ENCODE peak calls at places on chromosome 4, in ten cellular contexts. One of them, this sample, is unnamed. For H3K27me3, the result is how much of the 10 kb centered on the place peaks cover.

GRCh38 chr4:54056360-54056759 is 8.0 kb downstream of the CHIC2 start:
- DNase-seq in heart left ventricle: no peak
- DNase-seq in brain microvascular endothelial cell: no peak
- DNase-seq in IMR-90: no peak
- DNase-seq in dorsolateral prefrontal cortex: no peak
- DNase-seq in MM.1S: no peak
- DNase-seq in sigmoid colon: no peak
- DNase-seq in stomach: no peak
- DNase-seq in GM23248: no peak
- DNase-seq in effector memory CD4-positive, alpha-beta T cell: no peak
- DNase-seq in this sample: no peak

GRCh38 chr4:95250544-95251137 is 298.1 kb downstream of the UNC5C start:
- DNase-seq in heart left ventricle: no peak
- DNase-seq in brain microvascular endothelial cell: no peak
- DNase-seq in IMR-90: no peak
- DNase-seq in dorsolateral prefrontal cortex: no peak
- DNase-seq in MM.1S: no peak
- DNase-seq in sigmoid colon: no peak
- DNase-seq in stomach: no peak
- DNase-seq in GM23248: no peak
- DNase-seq in effector memory CD4-positive, alpha-beta T cell: no peak
- DNase-seq in this sample: no peak

GRCh38 chr4:12545845-12546244 is 938.3 kb downstream of the RAB28 start:
- DNase-seq in heart left ventricle: no peak
- DNase-seq in brain microvascular endothelial cell: no peak
- DNase-seq in IMR-90: no peak
- DNase-seq in dorsolateral prefrontal cortex: no peak
- DNase-seq in MM.1S: no peak
- DNase-seq in sigmoid colon: no peak
- DNase-seq in stomach: no peak
- DNase-seq in GM23248: no peak
- DNase-seq in effector memory CD4-positive, alpha-beta T cell: no peak
- DNase-seq in this sample: no peak

GRCh38 chr4:146132445-146132844 is 43.1 kb upstream of the LSM6 start:
- DNase-seq in heart left ventricle: no peak
- DNase-seq in brain microvascular endothelial cell: no peak
- DNase-seq in IMR-90: no peak
- DNase-seq in dorsolateral prefrontal cortex: no peak
- DNase-seq in MM.1S: peak
- DNase-seq in sigmoid colon: no peak
- DNase-seq in stomach: no peak
- DNase-seq in GM23248: peak
- DNase-seq in effector memory CD4-positive, alpha-beta T cell: no peak
- DNase-seq in this sample: no peak

GRCh38 chr4:146643812-146644401 is 5.2 kb downstream of the POU4F2 start:
- DNase-seq in heart left ventricle: no peak
- DNase-seq in brain microvascular endothelial cell: no peak
- DNase-seq in IMR-90: peak
- DNase-seq in dorsolateral prefrontal cortex: no peak
- DNase-seq in MM.1S: peak
- DNase-seq in sigmoid colon: no peak
- DNase-seq in stomach: no peak
- DNase-seq in GM23248: peak
- DNase-seq in effector memory CD4-positive, alpha-beta T cell: no peak
- DNase-seq in this sample: no peak

GRCh38 chr4:113971706-113972360 is 7.6 kb downstream of the ARSJ start:
- DNase-seq in heart left ventricle: no peak
- DNase-seq in brain microvascular endothelial cell: peak
- DNase-seq in IMR-90: peak
- DNase-seq in dorsolateral prefrontal cortex: no peak
- DNase-seq in MM.1S: no peak
- DNase-seq in sigmoid colon: no peak
- DNase-seq in stomach: no peak
- DNase-seq in GM23248: peak
- DNase-seq in effector memory CD4-positive, alpha-beta T cell: no peak
- DNase-seq in this sample: no peak

GRCh38 chr4:44425614-44426208 is 22.9 kb downstream of the KCTD8 start:
- DNase-seq in heart left ventricle: no peak
- DNase-seq in brain microvascular endothelial cell: peak
- DNase-seq in IMR-90: peak
- DNase-seq in dorsolateral prefrontal cortex: no peak
- DNase-seq in MM.1S: no peak
- DNase-seq in sigmoid colon: no peak
- DNase-seq in stomach: no peak
- DNase-seq in GM23248: peak
- DNase-seq in effector memory CD4-positive, alpha-beta T cell: no peak
- DNase-seq in this sample: no peak

GRCh38 chr4:42268824-42269223 is 116.4 kb upstream of the BEND4 start:
- DNase-seq in heart left ventricle: no peak
- DNase-seq in brain microvascular endothelial cell: no peak
- DNase-seq in IMR-90: no peak
- DNase-seq in dorsolateral prefrontal cortex: no peak
- DNase-seq in MM.1S: peak
- DNase-seq in sigmoid colon: no peak
- DNase-seq in stomach: no peak
- DNase-seq in GM23248: no peak
- DNase-seq in effector memory CD4-positive, alpha-beta T cell: no peak
- DNase-seq in this sample: no peak

GRCh38 chr4:7051905-7052304 is 8.7 kb downstream of the TADA2B start:
- DNase-seq in heart left ventricle: peak
- DNase-seq in brain microvascular endothelial cell: no peak
- DNase-seq in IMR-90: no peak
- DNase-seq in dorsolateral prefrontal cortex: no peak
- DNase-seq in MM.1S: no peak
- DNase-seq in sigmoid colon: no peak
- DNase-seq in stomach: no peak
- DNase-seq in GM23248: no peak
- DNase-seq in effector memory CD4-positive, alpha-beta T cell: no peak
- DNase-seq in this sample: no peak

GRCh38 chr4:7049739-7050138 is 6.6 kb downstream of the TADA2B start:
- DNase-seq in heart left ventricle: peak
- DNase-seq in brain microvascular endothelial cell: no peak
- DNase-seq in IMR-90: no peak
- DNase-seq in dorsolateral prefrontal cortex: no peak
- DNase-seq in MM.1S: no peak
- DNase-seq in sigmoid colon: no peak
- DNase-seq in stomach: no peak
- DNase-seq in GM23248: no peak
- DNase-seq in effector memory CD4-positive, alpha-beta T cell: no peak
- DNase-seq in this sample: no peak

GRCh38 chr4:7049295-7049694 is 6.1 kb downstream of the TADA2B start:
- DNase-seq in heart left ventricle: peak
- DNase-seq in brain microvascular endothelial cell: no peak
- DNase-seq in IMR-90: no peak
- DNase-seq in dorsolateral prefrontal cortex: no peak
- DNase-seq in MM.1S: no peak
- DNase-seq in sigmoid colon: no peak
- DNase-seq in stomach: no peak
- DNase-seq in GM23248: no peak
- DNase-seq in effector memory CD4-positive, alpha-beta T cell: no peak
- DNase-seq in this sample: no peak

GRCh38 chr4:7051144-7051495 is 7.9 kb downstream of the TADA2B start:
- DNase-seq in heart left ventricle: peak
- DNase-seq in brain microvascular endothelial cell: no peak
- DNase-seq in IMR-90: no peak
- DNase-seq in dorsolateral prefrontal cortex: no peak
- DNase-seq in MM.1S: no peak
- DNase-seq in sigmoid colon: no peak
- DNase-seq in stomach: no peak
- DNase-seq in GM23248: no peak
- DNase-seq in effector memory CD4-positive, alpha-beta T cell: no peak
- DNase-seq in this sample: no peak

GRCh38 chr4:7050481-7051143 is 7.4 kb downstream of the TADA2B start:
- DNase-seq in heart left ventricle: peak
- DNase-seq in brain microvascular endothelial cell: no peak
- DNase-seq in IMR-90: no peak
- DNase-seq in dorsolateral prefrontal cortex: no peak
- DNase-seq in MM.1S: no peak
- DNase-seq in sigmoid colon: no peak
- DNase-seq in stomach: peak
- DNase-seq in GM23248: no peak
- DNase-seq in effector memory CD4-positive, alpha-beta T cell: no peak
- DNase-seq in this sample: peak
- H3K27ac ChIP-seq in heart left ventricle: no peak
- H3K27ac ChIP-seq in brain microvascular endothelial cell: no peak
- H3K27ac ChIP-seq in IMR-90: no peak
- H3K27ac ChIP-seq in dorsolateral prefrontal cortex: no peak
- H3K27ac ChIP-seq in MM.1S: no peak
- H3K27ac ChIP-seq in sigmoid colon: no peak
- H3K27ac ChIP-seq in stomach: peak
- H3K27ac ChIP-seq in GM23248: no peak
- H3K27ac ChIP-seq in effector memory CD4-positive, alpha-beta T cell: no peak
- H3K27ac ChIP-seq in this sample: peak

GRCh38 chr4:106344324-106344970 is 24.1 kb downstream of the GIMD1 start:
- DNase-seq in heart left ventricle: no peak
- DNase-seq in brain microvascular endothelial cell: peak
- DNase-seq in IMR-90: peak
- DNase-seq in dorsolateral prefrontal cortex: no peak
- DNase-seq in MM.1S: no peak
- DNase-seq in sigmoid colon: no peak
- DNase-seq in stomach: no peak
- DNase-seq in GM23248: peak
- DNase-seq in effector memory CD4-positive, alpha-beta T cell: no peak
- DNase-seq in this sample: no peak
- H3K27me3 ChIP-seq in heart left ventricle: under half
- H3K27me3 ChIP-seq in brain microvascular endothelial cell: under half
- H3K27me3 ChIP-seq in IMR-90: under half
- H3K27me3 ChIP-seq in dorsolateral prefrontal cortex: under half
- H3K27me3 ChIP-seq in MM.1S: under half
- H3K27me3 ChIP-seq in sigmoid colon: under half
- H3K27me3 ChIP-seq in stomach: under half
- H3K27me3 ChIP-seq in GM23248: under half
- H3K27me3 ChIP-seq in effector memory CD4-positive, alpha-beta T cell: under half
- H3K27me3 ChIP-seq in this sample: under half

DNA sequence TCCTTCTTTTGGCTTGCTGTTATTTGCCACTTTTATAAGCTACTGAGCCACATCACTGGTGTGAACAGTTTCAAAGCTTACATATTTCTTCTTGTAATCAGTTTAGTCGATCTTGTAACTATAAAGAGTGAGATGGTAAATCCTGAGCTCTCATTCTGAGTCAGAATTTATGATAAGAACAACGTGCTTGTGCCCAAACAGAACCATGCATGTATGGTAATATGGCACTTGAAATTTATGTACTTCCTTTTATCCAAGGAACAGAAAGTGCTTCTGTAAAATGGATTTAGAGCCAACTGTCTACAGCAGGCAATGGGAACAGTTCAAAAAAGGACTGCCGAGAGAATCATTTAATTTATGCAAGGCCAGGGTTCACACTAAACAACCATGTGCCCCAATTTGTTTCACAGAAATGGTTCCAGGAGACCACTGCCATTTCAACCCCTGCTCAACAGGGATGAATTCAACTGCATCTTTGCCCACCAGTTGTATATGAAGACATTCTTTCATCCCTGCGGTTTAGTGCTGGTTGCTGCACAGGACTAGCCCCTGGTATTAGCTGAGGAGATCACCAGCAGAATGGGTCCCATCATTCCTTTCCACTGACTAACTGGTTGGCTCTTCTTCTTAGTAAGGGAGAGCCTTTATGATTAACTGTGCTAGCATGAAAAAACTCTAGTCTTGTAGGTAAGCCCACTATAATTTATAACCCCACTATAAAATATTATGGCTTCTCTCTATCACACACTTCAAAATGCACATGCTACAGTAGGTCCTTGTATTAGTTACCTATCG is 162.9 kb upstream of the PGRMC2 start:
- DNase-seq in heart left ventricle: no peak
- DNase-seq in brain microvascular endothelial cell: no peak
- DNase-seq in IMR-90: peak
- DNase-seq in dorsolateral prefrontal cortex: no peak
- DNase-seq in MM.1S: no peak
- DNase-seq in sigmoid colon: no peak
- DNase-seq in stomach: no peak
- DNase-seq in GM23248: no peak
- DNase-seq in effector memory CD4-positive, alpha-beta T cell: no peak
- DNase-seq in this sample: no peak
- H3K27ac ChIP-seq in heart left ventricle: no peak
- H3K27ac ChIP-seq in brain microvascular endothelial cell: no peak
- H3K27ac ChIP-seq in IMR-90: no peak
- H3K27ac ChIP-seq in dorsolateral prefrontal cortex: no peak
- H3K27ac ChIP-seq in MM.1S: no peak
- H3K27ac ChIP-seq in sigmoid colon: peak
- H3K27ac ChIP-seq in stomach: no peak
- H3K27ac ChIP-seq in GM23248: no peak
- H3K27ac ChIP-seq in effector memory CD4-positive, alpha-beta T cell: no peak
- H3K27ac ChIP-seq in this sample: no peak

GRCh38 chr4:8699479-8700145 is 107.0 kb downstream of the CPZ start:
- DNase-seq in heart left ventricle: no peak
- DNase-seq in brain microvascular endothelial cell: no peak
- DNase-seq in IMR-90: no peak
- DNase-seq in dorsolateral prefrontal cortex: peak
- DNase-seq in MM.1S: no peak
- DNase-seq in sigmoid colon: peak
- DNase-seq in stomach: peak
- DNase-seq in GM23248: no peak
- DNase-seq in effector memory CD4-positive, alpha-beta T cell: no peak
- DNase-seq in this sample: no peak

GRCh38 chr4:8698341-8699062 is 105.9 kb downstream of the CPZ start:
- DNase-seq in heart left ventricle: no peak
- DNase-seq in brain microvascular endothelial cell: no peak
- DNase-seq in IMR-90: no peak
- DNase-seq in dorsolateral prefrontal cortex: peak
- DNase-seq in MM.1S: no peak
- DNase-seq in sigmoid colon: peak
- DNase-seq in stomach: peak
- DNase-seq in GM23248: no peak
- DNase-seq in effector memory CD4-positive, alpha-beta T cell: no peak
- DNase-seq in this sample: no peak

GRCh38 chr4:8699063-8699385 is 106.5 kb downstream of the CPZ start:
- DNase-seq in heart left ventricle: no peak
- DNase-seq in brain microvascular endothelial cell: no peak
- DNase-seq in IMR-90: no peak
- DNase-seq in dorsolateral prefrontal cortex: peak
- DNase-seq in MM.1S: no peak
- DNase-seq in sigmoid colon: no peak
- DNase-seq in stomach: no peak
- DNase-seq in GM23248: no peak
- DNase-seq in effector memory CD4-positive, alpha-beta T cell: no peak
- DNase-seq in this sample: no peak

GRCh38 chr4:8696369-8697127 is 104.0 kb downstream of the CPZ start:
- DNase-seq in heart left ventricle: no peak
- DNase-seq in brain microvascular endothelial cell: no peak
- DNase-seq in IMR-90: no peak
- DNase-seq in dorsolateral prefrontal cortex: peak
- DNase-seq in MM.1S: no peak
- DNase-seq in sigmoid colon: peak
- DNase-seq in stomach: no peak
- DNase-seq in GM23248: no peak
- DNase-seq in effector memory CD4-positive, alpha-beta T cell: no peak
- DNase-seq in this sample: no peak

DNA sequence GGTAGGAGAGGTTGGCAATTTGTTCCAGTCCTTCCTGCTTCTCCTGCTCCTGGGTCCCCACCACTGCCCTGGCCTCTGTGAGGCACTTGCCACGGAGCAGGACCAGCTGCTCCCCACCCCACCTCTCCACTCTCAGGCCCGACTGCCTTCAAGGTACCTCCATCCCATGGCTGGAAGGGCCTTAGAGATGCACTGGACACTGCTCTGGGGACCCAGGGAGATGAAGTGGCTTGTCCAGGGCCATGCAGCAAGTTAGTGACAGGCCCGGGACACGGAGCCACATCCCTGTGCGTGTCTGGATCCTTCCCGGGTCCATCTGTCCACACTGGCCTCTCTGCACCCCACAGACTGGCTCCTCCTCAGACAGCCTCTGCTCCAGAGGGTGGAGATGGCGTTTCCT is 105.3 kb downstream of the CPZ start:
- DNase-seq in heart left ventricle: no peak
- DNase-seq in brain microvascular endothelial cell: no peak
- DNase-seq in IMR-90: no peak
- DNase-seq in dorsolateral prefrontal cortex: peak
- DNase-seq in MM.1S: no peak
- DNase-seq in sigmoid colon: peak
- DNase-seq in stomach: peak
- DNase-seq in GM23248: no peak
- DNase-seq in effector memory CD4-positive, alpha-beta T cell: no peak
- DNase-seq in this sample: no peak
- H3K27me3 ChIP-seq in heart left ventricle: under half
- H3K27me3 ChIP-seq in brain microvascular endothelial cell: under half
- H3K27me3 ChIP-seq in IMR-90: under half
- H3K27me3 ChIP-seq in dorsolateral prefrontal cortex: under half
- H3K27me3 ChIP-seq in MM.1S: half or more
- H3K27me3 ChIP-seq in sigmoid colon: half or more
- H3K27me3 ChIP-seq in stomach: under half
- H3K27me3 ChIP-seq in GM23248: under half
- H3K27me3 ChIP-seq in effector memory CD4-positive, alpha-beta T cell: under half
- H3K27me3 ChIP-seq in this sample: under half

This sample was measured in uterus.